ENCODE peak calls at places on chromosome 2, in four cellular contexts. One of them, this sample, is unnamed.

GRCh38 chr2:106542730-106543359 is 55.7 kb downstream of the CD8B2 start:
- DNase-seq in HCT116: peak
- DNase-seq in GM12878: peak
- DNase-seq in K562: peak
- DNase-seq in this sample: peak

GRCh38 chr2:151334082-151334815 is 23.1 kb upstream of the TNFAIP6 start:
- DNase-seq in HCT116: no peak
- DNase-seq in GM12878: no peak
- DNase-seq in K562: no peak
- DNase-seq in this sample: no peak

GRCh38 chr2:109690822-109691541 is 76.8 kb downstream of the SOWAHC start:
- DNase-seq in HCT116: no peak
- DNase-seq in GM12878: no peak
- DNase-seq in K562: no peak
- DNase-seq in this sample: no peak

GRCh38 chr2:172969609-172970008 is 106.0 kb upstream of the MAP3K20 start:
- DNase-seq in HCT116: no peak
- DNase-seq in GM12878: no peak
- DNase-seq in K562: no peak
- DNase-seq in this sample: no peak

GRCh38 chr2:221477697-221478096 is 94.4 kb downstream of the EPHA4 start:
- DNase-seq in HCT116: no peak
- DNase-seq in GM12878: no peak
- DNase-seq in K562: no peak
- DNase-seq in this sample: no peak

GRCh38 chr2:241094172-241094571 is 7.9 kb downstream of the MTERF4 start:
- DNase-seq in HCT116: no peak
- DNase-seq in GM12878: no peak
- DNase-seq in K562: no peak
- DNase-seq in this sample: no peak

GRCh38 chr2:111678161-111678560 is 205.8 kb downstream of the ANAPC1 start:
- DNase-seq in HCT116: no peak
- DNase-seq in GM12878: no peak
- DNase-seq in K562: no peak
- DNase-seq in this sample: no peak

GRCh38 chr2:104250635-104251034 is 603.3 kb upstream of the POU3F3 start:
- DNase-seq in HCT116: no peak
- DNase-seq in GM12878: no peak
- DNase-seq in K562: no peak
- DNase-seq in this sample: no peak

GRCh38 chr2:114550895-114551793 is 108.7 kb downstream of the DPP10 start:
- DNase-seq in HCT116: no peak
- DNase-seq in GM12878: no peak
- DNase-seq in K562: peak
- DNase-seq in this sample: peak

GRCh38 chr2:40740419-40740818 is 288.5 kb upstream of the SLC8A1 start:
- DNase-seq in HCT116: no peak
- DNase-seq in GM12878: no peak
- DNase-seq in K562: no peak
- DNase-seq in this sample: no peak
- TF ChIP-seq EGR1 in HCT116: no peak
- TF ChIP-seq EGR1 in GM12878: no peak
- TF ChIP-seq EGR1 in K562: no peak
- TF ChIP-seq EGR1 in this sample: no peak

GRCh38 chr2:133718688-133719201 is 150.5 kb upstream of the NCKAP5 start:
- DNase-seq in HCT116: no peak
- DNase-seq in GM12878: no peak
- DNase-seq in K562: no peak
- DNase-seq in this sample: no peak
- TF ChIP-seq EGR1 in HCT116: no peak
- TF ChIP-seq EGR1 in GM12878: no peak
- TF ChIP-seq EGR1 in K562: no peak
- TF ChIP-seq EGR1 in this sample: no peak

GRCh38 chr2:98253461-98254073 is 92.7 kb upstream of the CNGA3 start:
- DNase-seq in HCT116: no peak
- DNase-seq in GM12878: no peak
- DNase-seq in K562: no peak
- DNase-seq in this sample: no peak
- TF ChIP-seq EGR1 in HCT116: no peak
- TF ChIP-seq EGR1 in GM12878: no peak
- TF ChIP-seq EGR1 in K562: no peak
- TF ChIP-seq EGR1 in this sample: no peak

GRCh38 chr2:11832531-11832930 is 86.1 kb downstream of the LPIN1 start:
- DNase-seq in HCT116: no peak
- DNase-seq in GM12878: no peak
- DNase-seq in K562: no peak
- DNase-seq in this sample: no peak

GRCh38 chr2:11833601-11834000 is 87.2 kb downstream of the LPIN1 start:
- DNase-seq in HCT116: no peak
- DNase-seq in GM12878: no peak
- DNase-seq in K562: no peak
- DNase-seq in this sample: no peak

GRCh38 chr2:11836647-11837219 is 90.3 kb downstream of the LPIN1 start:
- DNase-seq in HCT116: no peak
- DNase-seq in GM12878: no peak
- DNase-seq in K562: no peak
- DNase-seq in this sample: no peak

GRCh38 chr2:11837875-11838734 is 91.7 kb downstream of the LPIN1 start:
- DNase-seq in HCT116: no peak
- DNase-seq in GM12878: no peak
- DNase-seq in K562: no peak
- DNase-seq in this sample: no peak

GRCh38 chr2:11835403-11835802 is 89.0 kb downstream of the LPIN1 start:
- DNase-seq in HCT116: no peak
- DNase-seq in GM12878: no peak
- DNase-seq in K562: no peak
- DNase-seq in this sample: no peak
- TF ChIP-seq EGR1 in HCT116: no peak
- TF ChIP-seq EGR1 in GM12878: no peak
- TF ChIP-seq EGR1 in K562: no peak
- TF ChIP-seq EGR1 in this sample: no peak

DNA sequence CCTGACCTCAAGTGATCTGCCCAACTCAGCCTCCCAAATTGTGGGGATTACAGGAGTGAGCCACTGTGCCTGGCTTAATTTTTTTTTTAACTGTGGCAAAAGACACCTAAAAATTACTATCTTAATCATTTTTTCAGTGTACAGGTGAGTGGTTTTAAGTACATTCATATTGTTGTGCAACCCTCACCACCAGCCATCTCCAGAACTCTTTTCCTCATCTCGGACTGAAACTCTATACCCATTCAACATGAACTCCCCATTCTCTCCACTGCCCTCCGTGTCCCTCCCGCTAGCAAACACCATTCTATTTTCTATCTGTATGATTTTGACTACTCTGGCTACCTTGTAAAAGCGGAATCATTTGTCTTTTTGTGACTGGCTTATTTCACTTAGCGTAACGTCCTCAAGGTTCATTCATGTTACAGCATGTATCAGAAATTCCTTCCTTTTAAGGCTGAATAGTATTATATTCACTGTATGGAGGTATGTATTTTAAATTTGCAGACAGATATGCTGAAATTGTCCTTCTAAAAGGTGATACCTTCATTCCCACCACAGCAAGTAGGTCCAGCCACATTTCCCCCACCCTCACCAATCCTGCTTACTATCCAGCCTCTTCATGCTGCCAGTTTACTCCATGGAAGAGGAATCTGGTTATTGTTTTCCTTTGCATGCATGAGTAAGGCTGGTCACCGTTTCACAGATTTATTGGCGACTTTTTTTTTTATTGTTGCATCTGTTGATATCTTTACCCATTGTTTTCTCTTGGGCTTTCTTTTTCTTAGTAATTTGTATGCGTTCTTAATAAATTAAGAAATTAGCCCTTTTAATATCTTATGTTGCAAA is 40.6 kb upstream of the ANXA4 start:
- DNase-seq in HCT116: no peak
- DNase-seq in GM12878: no peak
- DNase-seq in K562: no peak
- DNase-seq in this sample: no peak
- TF ChIP-seq EGR1 in HCT116: no peak
- TF ChIP-seq EGR1 in GM12878: no peak
- TF ChIP-seq EGR1 in K562: no peak
- TF ChIP-seq EGR1 in this sample: no peak

GRCh38 chr2:225006730-225007129 is 35.5 kb downstream of the DOCK10 start:
- DNase-seq in HCT116: no peak
- DNase-seq in GM12878: no peak
- DNase-seq in K562: no peak
- DNase-seq in this sample: no peak

GRCh38 chr2:225002039-225002655 is 40.1 kb downstream of the DOCK10 start:
- DNase-seq in HCT116: peak
- DNase-seq in GM12878: peak
- DNase-seq in K562: peak
- DNase-seq in this sample: no peak

GRCh38 chr2:225008179-225008829 is 34.0 kb downstream of the DOCK10 start:
- DNase-seq in HCT116: no peak
- DNase-seq in GM12878: no peak
- DNase-seq in K562: no peak
- DNase-seq in this sample: no peak

GRCh38 chr2:225002656-225003045 is 39.6 kb downstream of the DOCK10 start:
- DNase-seq in HCT116: no peak
- DNase-seq in GM12878: peak
- DNase-seq in K562: no peak
- DNase-seq in this sample: no peak

DNA sequence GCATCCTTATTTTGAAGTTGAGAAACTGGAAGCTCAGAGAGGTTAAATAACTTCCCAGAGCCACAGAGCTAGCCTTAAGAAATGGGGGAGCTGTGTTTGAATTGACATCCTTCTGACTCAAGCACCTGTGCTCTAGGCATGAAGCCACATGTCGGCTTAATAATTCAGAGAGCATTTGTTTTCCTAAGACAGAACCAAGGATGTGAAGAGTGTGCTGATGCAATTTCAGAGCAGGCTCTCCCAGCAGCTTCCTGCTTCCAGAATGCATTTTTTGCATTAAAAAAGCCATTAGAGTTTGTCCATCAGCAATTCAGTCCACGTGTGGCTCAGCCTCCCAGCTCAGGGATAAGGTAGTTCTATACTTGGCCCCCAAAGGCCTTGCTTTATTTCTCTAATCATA is 37.7 kb downstream of the DOCK10 start:
- DNase-seq in HCT116: no peak
- DNase-seq in GM12878: no peak
- DNase-seq in K562: no peak
- DNase-seq in this sample: no peak
- TF ChIP-seq EGR1 in HCT116: no peak
- TF ChIP-seq EGR1 in GM12878: no peak
- TF ChIP-seq EGR1 in K562: no peak
- TF ChIP-seq EGR1 in this sample: no peak

DNA sequence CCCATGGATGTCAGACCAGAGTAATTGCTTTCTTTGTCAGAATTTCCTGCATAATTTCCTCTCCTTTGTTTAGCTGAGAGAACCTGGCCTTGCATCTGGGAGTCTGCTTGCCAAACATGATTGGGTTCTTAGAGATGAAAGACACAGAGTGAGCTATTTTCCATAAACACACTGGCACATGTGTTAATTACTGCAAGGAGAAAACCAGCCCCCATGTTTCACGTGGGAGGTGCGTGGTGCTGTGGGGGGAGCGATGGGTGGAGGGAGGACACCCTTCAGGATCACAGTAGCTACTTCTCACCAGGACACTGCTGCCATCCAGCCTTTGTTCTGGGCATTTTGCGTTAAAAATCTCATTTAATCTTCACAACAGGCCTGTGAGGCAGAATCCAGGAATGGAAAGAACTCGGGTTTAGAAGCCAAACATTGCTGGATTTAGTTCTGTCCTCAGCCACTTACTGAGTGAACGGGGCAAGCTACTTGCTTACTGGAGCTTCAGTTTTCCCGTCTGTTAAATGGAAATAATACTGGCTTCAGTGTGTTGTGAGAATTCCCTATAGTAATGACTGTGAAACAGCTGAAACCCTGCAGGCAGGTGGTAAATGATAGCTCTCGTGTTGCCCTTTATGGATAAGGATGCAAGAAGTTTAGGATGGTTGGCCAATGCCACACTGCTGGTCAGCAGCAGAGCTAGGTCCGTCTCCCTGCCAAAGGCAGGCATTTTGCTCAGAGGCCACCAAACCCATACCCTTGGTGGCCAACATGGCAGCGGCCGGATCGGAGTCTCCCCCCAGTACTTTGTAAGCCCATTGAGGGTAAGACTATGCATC is 100.1 kb upstream of the ASAP2 start:
- DNase-seq in HCT116: no peak
- DNase-seq in GM12878: no peak
- DNase-seq in K562: no peak
- DNase-seq in this sample: no peak
- TF ChIP-seq EGR1 in HCT116: no peak
- TF ChIP-seq EGR1 in GM12878: no peak
- TF ChIP-seq EGR1 in K562: no peak
- TF ChIP-seq EGR1 in this sample: no peak

GRCh38 chr2:234292205-234292954 is 204.5 kb downstream of the ARL4C start:
- DNase-seq in HCT116: no peak
- DNase-seq in GM12878: peak
- DNase-seq in K562: no peak
- DNase-seq in this sample: no peak
- TF ChIP-seq EGR1 in HCT116: no peak
- TF ChIP-seq EGR1 in GM12878: no peak
- TF ChIP-seq EGR1 in K562: no peak
- TF ChIP-seq EGR1 in this sample: no peak

GRCh38 chr2:32424739-32425138 is 67.9 kb downstream of the BIRC6 start:
- DNase-seq in HCT116: no peak
- DNase-seq in GM12878: no peak
- DNase-seq in K562: no peak
- DNase-seq in this sample: no peak

GRCh38 chr2:32423536-32423935 is 66.7 kb downstream of the BIRC6 start:
- DNase-seq in HCT116: no peak
- DNase-seq in GM12878: no peak
- DNase-seq in K562: no peak
- DNase-seq in this sample: no peak

GRCh38 chr2:32427672-32428622 is 71.1 kb downstream of the BIRC6 start:
- DNase-seq in HCT116: no peak
- DNase-seq in GM12878: no peak
- DNase-seq in K562: peak
- DNase-seq in this sample: no peak

GRCh38 chr2:32422133-32422532 is 65.3 kb downstream of the BIRC6 start:
- DNase-seq in HCT116: no peak
- DNase-seq in GM12878: no peak
- DNase-seq in K562: no peak
- DNase-seq in this sample: no peak

DNA sequence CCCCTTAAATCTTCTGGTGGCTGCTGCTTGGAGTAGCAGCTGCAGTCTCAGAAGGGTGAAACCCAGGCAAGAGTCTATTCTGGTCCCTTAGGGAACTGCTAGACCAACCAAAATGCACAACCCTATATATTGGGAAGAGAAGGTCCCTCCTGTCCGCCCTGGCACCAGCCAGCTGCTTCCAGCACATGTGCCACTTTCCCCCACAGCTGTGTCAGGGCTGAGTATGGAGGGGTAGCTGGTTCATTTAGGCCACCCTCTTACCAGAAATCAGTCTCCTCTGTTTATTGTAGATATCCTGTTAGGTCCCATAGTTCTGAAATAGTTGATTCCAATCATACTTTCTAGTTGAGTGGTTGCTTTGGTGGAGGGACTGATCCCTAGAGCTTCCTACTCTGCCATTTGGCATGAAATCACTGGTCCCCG is 68.9 kb downstream of the BIRC6 start:
- DNase-seq in HCT116: no peak
- DNase-seq in GM12878: no peak
- DNase-seq in K562: no peak
- DNase-seq in this sample: no peak
- TF ChIP-seq EGR1 in HCT116: no peak
- TF ChIP-seq EGR1 in GM12878: no peak
- TF ChIP-seq EGR1 in K562: no peak
- TF ChIP-seq EGR1 in this sample: no peak

This sample was measured in H1.